ENCODE peak calls at places on chromosomes 16 and 17, in nine cellular contexts. Y is activated T-helper 1 cell treated with anti-CD3 and anti-CD28 coated beads, Interleukin-2, amount 50 U/mL, for 16 hours; E is left lobe of liver; R is cardiac fibroblast; Q is Peyer's patch; I is left cardiac atrium; S is fibroblast of villous mesenchyme; X is HL-60; K is effector memory CD4-positive, alpha-beta T cell. D is an unnamed sample.

GRCh38 chr17:26809033-26809432 is 484.9 kb upstream of the WSB1 start:
- DNase-seq in X (no peak), I (no peak), E (no peak), K (no peak), Q (no peak), S (peak; percentile 15), R (peak; percentile 13), Y (no peak), D (no peak)

GRCh38 chr17:66447159-66447558 is 144.7 kb downstream of the PRKCA start:
- DNase-seq in Q (peak; percentile 30), S (no peak), I (no peak), K (no peak), Y (no peak), R (no peak), X (no peak), E (no peak), D (no peak)

GRCh38 chr17:79808763-79809529 is 12.1 kb upstream of the CBX8 start:
- DNase-seq in S (no peak), K (no peak), Y (no peak), R (peak; percentile 60), E (no peak), I (no peak), X (no peak), Q (peak; percentile 66), D (no peak)

GRCh38 chr16:74999683-75000480 is 1.1 kb downstream of the ZNRF1 start:
- DNase-seq in X (no peak), S (no peak), R (peak; percentile 42), K (peak; percentile 40), I (peak; percentile 53), E (peak; percentile 66), Y (peak; percentile 50), Q (peak; percentile 84), D (peak; percentile 50)

GRCh38 chr17:41324180-41325075 is 8.9 kb upstream of the KRTAP17-1 start:
- DNase-seq in Q (peak; percentile 51), E (no peak), Y (no peak), S (peak; percentile 12), I (no peak), X (no peak), K (no peak), R (no peak), D (no peak)

GRCh38 chr16:29911676-29912010 is 11.4 kb downstream of the ASPHD1 start:
- DNase-seq in X (no peak), I (no peak), S (no peak), R (no peak), K (no peak), Y (no peak), Q (no peak), E (no peak), D (no peak)

GRCh38 chr16:84922351-84923135 is 88.8 kb downstream of the ZDHHC7 start:
- DNase-seq in E (no peak), X (no peak), Q (peak; percentile 70), Y (no peak), S (peak; percentile 86), K (no peak), I (peak; percentile 74), R (peak; percentile 51), D (no peak)

GRCh38 chr16:58222532-58223316 is 24.8 kb upstream of the CSNK2A2 start:
- DNase-seq in S (no peak), I (no peak), E (peak; percentile 89), Y (no peak), R (peak; percentile 7), K (no peak), X (no peak), Q (no peak), D (no peak)

GRCh38 chr16:64182985-64183384 is 938.9 kb downstream of the CDH11 start:
- DNase-seq in I (no peak), Q (peak; percentile 50), X (no peak), E (peak; percentile 48), S (peak; percentile 37), Y (no peak), R (no peak), K (no peak), D (no peak)

GRCh38 chr16:4053663-4054479 is 62.4 kb downstream of the ADCY9 start:
- DNase-seq in Y (no peak), I (peak; percentile 52), S (peak; percentile 94), X (peak; percentile 81), Q (peak; percentile 55), K (no peak), R (peak; percentile 63), E (peak; percentile 91), D (no peak)

GRCh38 chr17:20999044-20999573 is 43.7 kb downstream of the USP22 start:
- DNase-seq in Y (no peak), R (peak; percentile 38), E (no peak), I (peak; percentile 71), X (no peak), S (no peak), K (no peak), Q (no peak), D (no peak)

GRCh38 chr17:41444186-41444585 is 3.4 kb upstream of the KRT38 start:
- DNase-seq in X (no peak), R (no peak), S (no peak), K (no peak), I (no peak), Y (no peak), E (no peak), Q (no peak), D (no peak)